ENCODE peak calls at places on chromosomes 16 and 17, in ten cellular contexts. Y is activated CD4-positive, alpha-beta T cell treated with anti-CD3 and anti-CD28 coated beads for 48 hours; R is hepatic stellate cell; H is NCI-H1417; G is activated T-helper 1 cell treated with anti-CD3 and anti-CD28 coated beads, Interleukin-2, amount 50 U/mL, for 16 hours; W is C1 segment of cervical spinal cord; F is upper lobe of right lung; S is hippocampal formation; Q is midbrain; D is NCI-H1092. X is an unnamed sample.

GRCh38 chr17:42387663-42388380 is 420 bp downstream of the STAT3 start:
- DNase-seq in S (no peak), W (no peak), R (peak; percentile 40), Q (peak; percentile 33), D (peak; percentile 45), F (peak; percentile 78), H (peak; percentile 70), G (no peak), Y (peak; percentile 38), X (no peak)

GRCh38 chr16:66408181-66409048 is 18.7 kb upstream of the BEAN1 start:
- DNase-seq in D (no peak), Q (peak; percentile 6), G (no peak), Y (peak; percentile 49), S (peak; percentile 1), W (peak; percentile 17), H (peak; percentile 15), F (no peak), R (no peak), X (peak; percentile 59)

GRCh38 chr16:2237552-2238395 is 1.5 kb downstream of the DNASE1L2 start:
- DNase-seq in G (no peak), Q (no peak), W (no peak), S (no peak), H (no peak), D (no peak), R (no peak), Y (no peak), F (no peak), X (no peak)

GRCh38 chr17:10999484-10999883 is 161.6 kb upstream of the PIRT start:
- DNase-seq in G (no peak), H (no peak), R (no peak), Q (no peak), F (no peak), D (no peak), Y (no peak), S (no peak), W (no peak), X (no peak)

GRCh38 chr17:77716289-77716929 is 242.1 kb upstream of the TNRC6C start:
- DNase-seq in F (no peak), W (no peak), R (no peak), S (no peak), Y (no peak), D (no peak), G (no peak), H (no peak), Q (no peak), X (no peak)

GRCh38 chr17:64084940-64085649 is 44.8 kb downstream of the ERN1 start:
- DNase-seq in F (no peak), G (no peak), W (no peak), Q (no peak), S (no peak), R (no peak), H (no peak), D (no peak), Y (no peak), X (no peak)

GRCh38 chr16:2514333-2515179 is 804 bp downstream of the ATP6V0C start:
- DNase-seq in S (no peak), W (no peak), G (no peak), H (no peak), R (no peak), Q (no peak), D (no peak), F (peak; percentile 85), Y (peak; percentile 49), X (no peak)

GRCh38 chr16:48608871-48609452 is 1.0 kb downstream of the N4BP1 start:
- DNase-seq in H (no peak), R (no peak), D (no peak), G (no peak), F (no peak), W (no peak), Y (peak; percentile 40), Q (no peak), S (no peak), X (peak; percentile 22)

GRCh38 chr17:80855968-80856862 is 135.4 kb upstream of the CHMP6 start:
- DNase-seq in S (no peak), D (no peak), H (no peak), Y (peak; percentile 93), Q (no peak), F (no peak), W (no peak), G (peak; percentile 60), R (peak; percentile 98), X (peak; percentile 97)

X was measured in fibroblast of lung.